ENCODE peak calls at places on chromosomes 5 and 9, in ten cellular contexts. W is skeletal muscle cell; C is activated CD8-positive, alpha-beta memory T cell treated with anti-CD3 and anti-CD28 coated beads for 1 hour; O is sigmoid colon; F is cardiac fibroblast; P is CD8-positive, alpha-beta T cell; G is OCI-M1; S is activated T-cell treated with anti-CD3 and anti-CD28 coated beads for 48 hours; K is activated naive CD4-positive, alpha-beta T cell; T is T-cell. Y is an unnamed sample.

GRCh38 chr9:20382460-20383071 is 239.7 kb downstream of the MLLT3 start:
- DNase-seq in W (peak; percentile 36), C (no peak), O (no peak), F (peak; percentile 17), P (no peak), G (peak; percentile 91), S (no peak), K (no peak), T (no peak), Y (peak; percentile 52)

GRCh38 chr5:77638763-77639451 is 394 bp upstream of the OTP start:
- DNase-seq in W (no peak), C (no peak), O (no peak), F (no peak), P (no peak), G (no peak), S (no peak), K (no peak), T (no peak), Y (no peak)

GRCh38 chr5:134917070-134917831 is 12.3 kb downstream of the PCBD2 start:
- DNase-seq in W (no peak), C (no peak), O (no peak), F (no peak), P (no peak), G (peak; percentile 6), S (no peak), K (no peak), T (no peak), Y (no peak)

GRCh38 chr5:1298723-1299510 is 4.0 kb upstream of the TERT start:
- DNase-seq in W (no peak), C (no peak), O (peak; percentile 54), F (no peak), P (no peak), G (no peak), S (no peak), K (no peak), T (no peak), Y (no peak)

GRCh38 chr5:668299-668995 is 24.7 kb downstream of the TPPP start:
- DNase-seq in W (no peak), C (no peak), O (no peak), F (no peak), P (no peak), G (no peak), S (no peak), K (no peak), T (no peak), Y (no peak)

GRCh38 chr9:120626512-120626911 is 46.5 kb upstream of the CDK5RAP2 start:
- DNase-seq in W (no peak), C (no peak), O (no peak), F (no peak), P (no peak), G (no peak), S (no peak), K (no peak), T (no peak), Y (no peak)

GRCh38 chr5:175696139-175696854 is 38.4 kb downstream of the HRH2 start:
- DNase-seq in W (no peak), C (peak; percentile 54), O (peak; percentile 82), F (peak; percentile 37), P (peak; percentile 71), G (peak; percentile 88), S (peak; percentile 75), K (peak; percentile 59), T (peak; percentile 62), Y (peak; percentile 91)

GRCh38 chr5:103283120-103283519 is 24.6 kb downstream of the MACIR start:
- DNase-seq in W (no peak), C (no peak), O (no peak), F (no peak), P (no peak), G (no peak), S (no peak), K (no peak), T (no peak), Y (no peak)

GRCh38 chr9:7328453-7328852 is 471.1 kb downstream of the DMAC1 start:
- DNase-seq in W (no peak), C (no peak), O (no peak), F (no peak), P (no peak), G (no peak), S (no peak), K (no peak), T (no peak), Y (no peak)

GRCh38 chr5:91925249-91925648 is 542.1 kb upstream of the ARRDC3 start:
- DNase-seq in W (no peak), C (no peak), O (no peak), F (no peak), P (no peak), G (no peak), S (no peak), K (no peak), T (no peak), Y (no peak)

GRCh38 chr5:176152191-176152932 is 85.9 kb upstream of the SIMC1 start:
- DNase-seq in W (no peak), C (no peak), O (no peak), F (no peak), P (no peak), G (no peak), S (no peak), K (no peak), T (no peak), Y (no peak)

GRCh38 chr9:132556701-132557100 is 25.7 kb upstream of the BARHL1 start:
- DNase-seq in W (no peak), C (no peak), O (no peak), F (no peak), P (no peak), G (no peak), S (no peak), K (no peak), T (no peak), Y (no peak)

GRCh38 chr5:148786456-148786855 is 40.0 kb upstream of the ADRB2 start:
- DNase-seq in W (no peak), C (no peak), O (no peak), F (no peak), P (no peak), G (no peak), S (no peak), K (no peak), T (no peak), Y (no peak)